ENCODE peak calls at places on chromosomes 3 and 15, in seven cellular contexts. U is uterus; W is AG10803; I is GM12865; T is suprapubic skin; K is mesendoderm; D is CD8-positive, alpha-beta memory T cell. B is an unnamed sample.
A peak's percentile ranks its signal among the peaks of the same experiment; 100 is the strongest.

GRCh38 chr3:64792458-64792857 is 104.7 kb upstream of the ADAMTS9 start:
- DNase-seq in I (no peak), D (no peak), T (no peak), K (no peak), W (no peak), U (no peak), B (no peak)

GRCh38 chr3:51978143-51978502 is 3.3 kb downstream of the ABHD14A start:
- DNase-seq in W (no peak), D (no peak), K (no peak), I (no peak), U (no peak), T (no peak), B (no peak)

GRCh38 chr3:3200632-3201212 is 21.2 kb upstream of the CRBN start:
- DNase-seq in I (peak; percentile 84), W (peak; percentile 61), U (peak; percentile 34), T (no peak), D (no peak), K (peak; percentile 84), B (peak; percentile 36)

GRCh38 chr3:18559323-18559972 is 134.3 kb upstream of the SATB1 start:
- DNase-seq in I (peak; percentile 45), W (no peak), T (no peak), K (peak; percentile 90), U (no peak), D (peak; percentile 10), B (no peak)

GRCh38 chr3:139534444-139534812 is 5.1 kb downstream of the RBP1 start:
- DNase-seq in W (peak; percentile 69), U (peak; percentile 68), T (no peak), D (no peak), K (no peak), I (peak; percentile 61), B (peak; percentile 50)

GRCh38 chr15:95304116-95304873 is 1026.2 kb upstream of the NR2F2 start:
- DNase-seq in W (peak; percentile 29), K (no peak), U (peak; percentile 45), D (no peak), T (no peak), I (no peak), B (no peak)

GRCh38 chr3:13113346-13114335 is 40.4 kb upstream of the IQSEC1 start:
- DNase-seq in I (peak; percentile 22), K (no peak), T (peak; percentile 30), W (no peak), D (no peak), U (no peak), B (peak; percentile 70)

GRCh38 chr3:57998366-57999283 is 9.6 kb upstream of the FLNB start:
- DNase-seq in W (no peak), I (peak; percentile 37), U (peak; percentile 57), K (no peak), D (no peak), T (no peak), B (no peak)

GRCh38 chr3:125478321-125478720 is 41.7 kb downstream of the SNX4 start:
- DNase-seq in U (no peak), K (no peak), W (peak; percentile 43), I (no peak), D (no peak), T (no peak), B (no peak)

GRCh38 chr15:25246641-25247417 is 192.0 kb downstream of the UBE3A start:
- DNase-seq in T (no peak), D (no peak), I (no peak), W (no peak), U (no peak), K (no peak), B (peak; percentile 70)

GRCh38 chr15:50229336-50229735 is 36.2 kb downstream of the HDC start:
- DNase-seq in D (no peak), U (no peak), T (no peak), I (no peak), K (no peak), W (peak; percentile 79), B (no peak)

GRCh38 chr3:98763076-98763475 is at the start of gene ST3GAL6:
- DNase-seq in T (no peak), D (no peak), W (peak; percentile 24), I (peak; percentile 58), K (no peak), U (peak; percentile 43), B (peak; percentile 60)

GRCh38 chr3:129845956-129846355 is 47.6 kb downstream of the TMCC1 start:
- DNase-seq in W (peak; percentile 9), T (no peak), K (no peak), U (no peak), D (no peak), I (no peak), B (no peak)

GRCh38 chr3:140219923-140220452 is 285.0 kb downstream of the CLSTN2 start:
- DNase-seq in U (no peak), I (peak; percentile 62), W (no peak), D (no peak), K (peak; percentile 62), T (no peak), B (no peak)

GRCh38 chr3:66495633-66496032 is 5.2 kb downstream of the LRIG1 start:
- DNase-seq in D (no peak), K (no peak), T (no peak), I (no peak), W (no peak), U (no peak), B (no peak)

GRCh38 chr3:66498718-66499611 is 1.9 kb downstream of the LRIG1 start:
- DNase-seq in T (no peak), W (no peak), U (peak; percentile 35), I (no peak), D (no peak), K (no peak), B (no peak)

GRCh38 chr3:66496731-66497130 is 4.1 kb downstream of the LRIG1 start:
- DNase-seq in U (no peak), W (no peak), D (no peak), I (no peak), T (no peak), K (no peak), B (no peak)

GRCh38 chr3:66497982-66498671 is 2.7 kb downstream of the LRIG1 start:
- DNase-seq in D (no peak), I (no peak), W (no peak), U (no peak), T (no peak), K (no peak), B (no peak)

DNA sequence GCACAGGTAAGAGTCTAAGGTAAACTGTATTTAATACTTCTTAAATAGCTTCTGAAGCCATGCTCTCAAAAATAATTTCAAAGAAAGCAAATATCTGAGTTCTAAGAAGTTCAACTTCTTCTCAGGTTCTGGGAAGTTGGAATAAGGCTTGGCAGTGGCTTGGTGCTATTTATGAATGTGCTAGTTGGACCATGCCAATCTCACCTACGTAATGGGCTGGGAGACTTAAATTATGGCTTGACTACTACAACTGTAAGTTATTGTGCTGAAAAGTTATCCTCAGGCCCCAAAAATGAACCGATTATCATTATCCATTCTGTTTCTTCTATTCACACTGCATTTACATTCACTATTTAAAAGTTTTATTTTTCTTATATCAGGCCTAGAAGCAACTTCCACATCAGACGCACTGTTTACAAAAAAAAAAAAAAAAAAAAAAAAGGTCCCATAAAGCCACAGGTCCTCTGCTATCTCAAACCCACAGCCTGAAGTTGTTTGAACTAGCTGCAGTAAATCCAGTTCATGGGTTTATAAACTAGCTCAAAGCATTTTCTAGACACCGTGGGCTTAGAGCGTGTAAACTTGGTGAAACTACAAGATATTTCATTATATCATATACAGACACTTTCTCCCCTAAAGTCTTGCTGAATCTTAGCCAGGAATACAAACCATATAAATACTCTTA is 3.4 kb downstream of the LRIG1 start:
- DNase-seq in W (no peak), D (no peak), K (no peak), I (no peak), T (no peak), U (no peak), B (no peak)
- H3K4me3 ChIP-seq in W (no peak overlapping the region), D (no peak overlapping the region), K (no peak overlapping the region), I (no peak overlapping the region), T (peak overlapping the region; percentile 96), U (no peak overlapping the region), B (no peak overlapping the region)

GRCh38 chr3:134315286-134316106 is 58.8 kb downstream of the AMOTL2 start:
- DNase-seq in I (no peak), T (peak; percentile 56), K (peak; percentile 68), U (peak; percentile 77), W (peak; percentile 89), D (no peak), B (peak; percentile 76)

GRCh38 chr3:134312072-134312872 is 61.6 kb upstream of the RYK start:
- DNase-seq in W (peak; percentile 69), D (no peak), K (peak; percentile 85), U (no peak), T (peak; percentile 77), I (peak; percentile 37), B (peak; percentile 85)

GRCh38 chr3:134313839-134314587 is 60.2 kb downstream of the AMOTL2 start:
- DNase-seq in D (no peak), U (no peak), W (no peak), T (peak; percentile 39), I (no peak), K (peak; percentile 72), B (no peak)

GRCh38 chr3:134312873-134313838 is 61.1 kb downstream of the AMOTL2 start:
- DNase-seq in D (no peak), I (no peak), W (peak; percentile 86), T (peak; percentile 79), K (peak; percentile 92), U (peak; percentile 70), B (no peak)

DNA sequence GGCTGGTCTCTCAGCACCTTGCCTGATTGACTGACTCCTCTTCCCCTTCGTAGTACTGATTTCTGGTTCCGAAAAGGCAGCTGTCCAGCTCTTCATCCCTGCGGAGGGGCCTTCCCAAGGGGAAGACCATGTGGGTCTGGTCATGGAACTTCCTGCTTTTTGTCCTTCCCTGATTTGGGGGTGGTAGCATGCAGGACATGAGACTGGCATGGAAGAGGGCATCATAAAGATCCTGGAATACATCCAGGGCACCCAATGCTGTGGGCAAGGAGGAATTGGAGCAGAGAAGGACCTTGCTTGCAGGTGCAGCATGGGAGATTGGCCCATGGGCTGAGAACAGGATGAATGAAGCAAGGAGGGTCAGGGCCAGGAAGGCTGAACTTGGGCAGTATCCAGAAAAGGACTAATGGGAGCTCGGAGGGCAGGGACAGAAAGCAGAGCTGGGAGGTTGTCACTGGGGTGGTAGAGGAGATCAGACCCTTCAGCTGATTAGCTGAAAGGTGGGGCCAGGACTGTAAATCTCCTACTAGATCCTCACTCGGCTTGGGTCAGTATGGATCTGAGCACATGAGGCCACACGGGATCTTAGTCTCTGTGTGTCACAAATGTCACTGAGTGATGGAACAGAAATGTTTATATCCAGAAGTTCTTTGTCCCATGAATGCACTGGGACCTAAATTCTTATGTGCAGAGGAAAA is 59.5 kb downstream of the AMOTL2 start:
- DNase-seq in D (no peak), T (peak; percentile 57), U (peak; percentile 43), I (no peak), K (no peak), W (no peak), B (peak; percentile 83)
- H3K4me3 ChIP-seq in D (no peak overlapping the region), T (no peak overlapping the region), U (no peak overlapping the region), I (no peak overlapping the region), K (no peak overlapping the region), W (no peak overlapping the region), B (no peak overlapping the region)

DNA sequence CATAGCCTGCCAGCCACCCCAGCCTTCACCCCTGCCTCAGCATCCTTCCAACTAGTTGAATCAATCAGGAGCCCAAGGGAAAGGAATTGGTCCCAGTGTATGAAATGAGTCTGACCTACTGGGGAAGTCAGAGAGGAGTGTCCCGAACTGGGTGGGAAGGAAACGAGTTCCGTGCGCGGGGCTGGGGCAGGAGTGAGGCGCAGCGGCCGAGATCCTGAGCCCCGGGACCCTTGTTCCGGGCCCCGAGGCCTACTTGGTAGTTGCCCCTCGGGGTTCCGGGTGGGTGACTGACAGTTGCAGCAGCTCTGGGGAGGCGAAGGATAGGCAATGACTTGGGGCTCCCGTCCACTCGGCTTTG is 1.1 kb upstream of the PLCL2 start:
- DNase-seq in I (no peak), W (no peak), T (no peak), K (peak; percentile 14), U (no peak), D (no peak), B (no peak)
- H3K4me3 ChIP-seq in I (peak overlapping the region; percentile 72), W (peak overlapping the region; percentile 85), T (peak overlapping the region; percentile 91), K (no peak overlapping the region), U (peak overlapping the region; percentile 70), D (no peak overlapping the region), B (no peak overlapping the region)

GRCh38 chr3:115628075-115628412 is 4.7 kb downstream of the GAP43 start:
- DNase-seq in U (no peak), W (no peak), T (no peak), D (no peak), K (no peak), I (no peak), B (no peak)
- H3K4me3 ChIP-seq in U (no peak overlapping the region), W (no peak overlapping the region), T (no peak overlapping the region), D (no peak overlapping the region), K (no peak overlapping the region), I (no peak overlapping the region), B (no peak overlapping the region)